ENCODE peak calls at places on chromosomes 12 and 14, in nine cellular contexts. M is IMR-90, F is AG10803, Z is bronchial epithelial cell, I is psoas muscle, L is upper lobe of right lung, V is heart left ventricle, W is GM12865, J is nephron progenitor cell. G is an unnamed sample.

GRCh38 chr14:103629503-103630121 is 601 bp downstream of the KLC1 start:
- DNase-seq in F (no peak), M (no peak), V (peak), Z (no peak), L (peak), I (peak), W (peak), J (peak), G (peak)

GRCh38 chr14:21068521-21069387 is 1.4 kb upstream of the ARHGEF40 start:
- DNase-seq in F (peak), V (peak), L (no peak), I (peak), J (peak), W (peak), Z (peak), M (peak), G (peak)

GRCh38 chr14:72962829-72963312 is 36.6 kb downstream of the DCAF4 start:
- DNase-seq in M (peak), W (peak), Z (peak), I (no peak), F (peak), L (no peak), V (no peak), J (no peak), G (peak)

GRCh38 chr14:88454886-88455285 is 69.4 kb downstream of the SPATA7 start:
- DNase-seq in F (peak), J (no peak), Z (no peak), M (peak), V (no peak), L (no peak), I (no peak), W (no peak), G (no peak)

GRCh38 chr14:101288436-101289229 is 272.7 kb upstream of the DIO3 start:
- DNase-seq in I (peak), F (peak), L (no peak), M (no peak), W (no peak), Z (no peak), J (peak), V (no peak), G (no peak)

GRCh38 chr14:47678157-47678556 is 2.8 kb upstream of the MDGA2 start:
- DNase-seq in I (no peak), J (no peak), V (no peak), Z (no peak), F (no peak), W (no peak), L (no peak), M (no peak), G (no peak)

GRCh38 chr14:98913967-98914620 is 357.9 kb downstream of the BCL11B start:
- DNase-seq in W (no peak), F (no peak), I (no peak), L (no peak), Z (no peak), J (no peak), V (no peak), M (no peak), G (no peak)

GRCh38 chr12:105231396-105231795 is 4.6 kb downstream of the APPL2 start:
- DNase-seq in M (no peak), J (no peak), I (no peak), W (no peak), L (no peak), V (no peak), Z (no peak), F (peak), G (no peak)

GRCh38 chr14:72788255-72788654 is 105.6 kb downstream of the DPF3 start:
- DNase-seq in W (peak), M (no peak), L (no peak), F (no peak), I (no peak), J (peak), V (no peak), Z (no peak), G (no peak)

GRCh38 chr12:108306014-108306501 is 33.1 kb downstream of the CMKLR1 start:
- DNase-seq in V (peak), M (peak), Z (peak), F (peak), J (no peak), I (no peak), L (no peak), W (no peak), G (no peak)

GRCh38 chr12:48160807-48161206 is 3.5 kb upstream of the ASB8 start:
- DNase-seq in Z (no peak), F (peak), M (no peak), J (no peak), L (no peak), I (peak), W (peak), V (no peak), G (no peak)

GRCh38 chr14:92549853-92550244 is 36.3 kb downstream of the RIN3 start:
- DNase-seq in M (peak), Z (no peak), I (peak), L (no peak), F (peak), J (no peak), W (no peak), V (peak), G (no peak)

GRCh38 chr14:64289571-64289970 is 4.6 kb downstream of the ESR2 start:
- DNase-seq in L (no peak), J (no peak), F (no peak), W (no peak), I (no peak), M (no peak), Z (no peak), V (no peak), G (no peak)

GRCh38 chr12:8034802-8035201 is 2.3 kb downstream of the FOXJ2 start:
- DNase-seq in J (no peak), F (no peak), M (no peak), V (no peak), L (no peak), Z (no peak), W (no peak), I (no peak), G (no peak)

GRCh38 chr12:14548609-14549008 is 19.1 kb downstream of the PLBD1 start:
- DNase-seq in Z (no peak), L (no peak), M (no peak), I (no peak), V (no peak), F (no peak), W (no peak), J (no peak), G (no peak)

GRCh38 chr12:14557966-14558365 is 9.7 kb downstream of the PLBD1 start:
- DNase-seq in W (no peak), M (no peak), I (no peak), L (no peak), V (no peak), F (no peak), Z (no peak), J (no peak), G (no peak)

GRCh38 chr12:14558377-14559051 is 9.2 kb downstream of the PLBD1 start:
- DNase-seq in L (no peak), F (no peak), J (no peak), Z (no peak), M (no peak), W (peak), I (no peak), V (no peak), G (no peak)

GRCh38 chr12:14554281-14555008 is 13.2 kb downstream of the PLBD1 start:
- DNase-seq in Z (peak), F (peak), L (peak), I (peak), M (no peak), J (no peak), V (peak), W (no peak), G (peak)
- TF ChIP-seq CTCF in Z (no peak), F (no peak), L (no peak), I (peak), M (no peak), J (no peak), V (peak), W (no peak), G (no peak)

GRCh38 chr14:74501135-74501614 is 7.6 kb downstream of the ISCA2 start:
- DNase-seq in Z (peak), M (peak), I (peak), F (peak), W (no peak), L (peak), J (peak), V (peak), G (peak)
- TF ChIP-seq CTCF in Z (peak), M (peak), I (peak), F (peak), W (peak), L (peak), J (peak), V (peak), G (no peak)

GRCh38 chr12:94644622-94645021 is 5.7 kb downstream of the TMCC3 start:
- DNase-seq in M (peak), F (peak), V (no peak), W (peak), J (peak), L (no peak), I (peak), Z (peak), G (no peak)

GRCh38 chr12:94641283-94641682 is 9.1 kb downstream of the TMCC3 start:
- DNase-seq in V (no peak), I (no peak), F (no peak), L (no peak), M (no peak), Z (no peak), J (peak), W (no peak), G (no peak)

GRCh38 chr12:94643585-94643984 is 6.8 kb downstream of the TMCC3 start:
- DNase-seq in W (no peak), I (no peak), V (peak), F (no peak), J (no peak), L (no peak), M (no peak), Z (no peak), G (no peak)

GRCh38 chr12:94640134-94640928 is 10.0 kb downstream of the TMCC3 start:
- DNase-seq in Z (peak), V (no peak), W (peak), J (no peak), F (peak), I (no peak), L (no peak), M (peak), G (no peak)

DNA sequence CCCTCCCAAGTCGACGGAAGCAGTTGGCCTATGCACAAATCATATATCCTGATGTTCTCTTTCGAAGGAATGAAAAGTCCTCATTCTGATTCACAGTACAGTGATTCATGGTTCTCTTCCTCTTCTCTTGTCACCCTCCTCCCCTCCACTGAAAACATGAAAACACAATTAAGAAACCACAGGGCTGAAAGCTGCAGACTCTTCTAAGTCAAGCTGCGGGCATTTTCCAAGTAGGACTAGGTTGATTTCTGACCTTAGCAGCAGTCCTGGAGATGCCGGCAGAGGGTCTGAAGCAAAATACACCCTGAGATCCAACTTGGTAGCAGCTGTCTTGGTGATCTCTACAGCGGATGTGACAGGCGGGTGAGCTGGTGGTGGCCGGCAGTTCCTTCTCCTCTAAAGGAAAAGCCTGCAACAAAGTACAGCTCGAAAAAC is 6.2 kb downstream of the TMCC3 start:
- DNase-seq in J (peak), L (no peak), M (peak), Z (peak), W (peak), I (peak), F (no peak), V (no peak), G (no peak)
- TF ChIP-seq CTCF in J (no peak), L (no peak), M (no peak), Z (no peak), W (no peak), I (no peak), F (no peak), V (no peak), G (no peak)

GRCh38 chr12:112894128-112894527 is 12.6 kb upstream of the OAS1 start:
- DNase-seq in V (no peak), J (no peak), F (no peak), M (no peak), Z (no peak), L (no peak), W (peak), I (no peak), G (no peak)

GRCh38 chr12:112887542-112887941 is 19.2 kb upstream of the OAS1 start:
- DNase-seq in L (no peak), Z (no peak), I (no peak), F (no peak), M (no peak), J (no peak), W (no peak), V (no peak), G (no peak)

GRCh38 chr12:112892821-112893220 is 13.9 kb upstream of the OAS1 start:
- DNase-seq in V (no peak), L (no peak), W (no peak), J (no peak), F (no peak), I (no peak), M (no peak), Z (no peak), G (no peak)

DNA sequence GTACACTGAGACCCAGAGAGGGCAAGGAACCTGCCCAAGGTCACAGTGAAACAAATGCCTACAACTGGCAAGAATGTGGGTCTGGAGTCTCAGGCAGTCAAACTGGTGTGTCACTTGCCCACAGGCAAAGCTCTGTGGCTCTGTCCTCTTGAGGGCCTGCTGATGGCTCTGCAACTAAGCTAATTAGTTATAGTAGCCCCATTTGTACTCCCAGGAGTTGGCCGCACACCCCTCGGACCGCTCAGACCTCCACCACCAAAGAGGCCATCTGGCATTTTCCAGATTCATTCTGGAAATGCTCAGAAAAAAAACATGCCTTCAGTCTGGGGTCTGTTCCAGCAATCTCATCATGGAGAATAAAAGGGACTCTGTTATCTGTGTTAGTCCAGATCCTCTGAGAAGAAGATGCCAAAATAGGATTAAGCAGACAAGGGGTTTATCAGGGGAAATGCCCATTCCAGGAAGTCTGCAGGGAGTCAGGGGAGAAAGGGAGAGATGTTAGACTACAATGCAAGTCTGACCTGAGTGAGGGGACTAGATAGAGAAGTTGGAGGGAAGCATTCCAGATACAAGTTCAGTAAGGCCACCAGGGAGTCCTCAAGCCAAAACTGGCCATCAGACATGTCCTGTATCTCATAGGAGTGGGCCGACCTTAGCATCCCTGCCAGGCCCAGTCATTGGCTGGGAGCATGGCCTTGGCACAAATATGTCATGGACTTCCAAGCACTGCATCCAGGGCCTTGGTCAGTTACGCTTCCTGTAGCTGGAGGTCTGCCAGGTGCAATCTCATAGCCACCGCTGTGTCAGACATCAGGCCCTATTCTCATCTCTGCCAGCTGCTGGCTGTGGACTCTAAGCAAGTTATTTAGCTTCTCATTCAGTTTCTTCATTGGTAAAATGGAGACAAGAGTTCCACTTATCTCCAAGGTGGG is 15.4 kb upstream of the OAS1 start:
- DNase-seq in V (no peak), Z (no peak), F (no peak), W (no peak), M (no peak), L (no peak), J (no peak), I (no peak), G (no peak)
- TF ChIP-seq CTCF in V (no peak), Z (no peak), F (no peak), W (no peak), M (no peak), L (no peak), J (no peak), I (no peak), G (no peak)

GRCh38 chr14:38605193-38606114 is 349.6 kb upstream of the CLEC14A start:
- DNase-seq in V (no peak), J (no peak), L (no peak), I (no peak), Z (no peak), F (no peak), M (no peak), W (no peak), G (no peak)
- TF ChIP-seq CTCF in V (no peak), J (peak), L (no peak), I (no peak), Z (no peak), F (peak), M (peak), W (no peak), G (no peak)

GRCh38 chr12:118706437-118706836 is 274.9 kb upstream of the SRRM4 start:
- DNase-seq in W (peak), I (no peak), J (no peak), Z (no peak), M (no peak), F (no peak), L (no peak), V (no peak), G (no peak)

DNA sequence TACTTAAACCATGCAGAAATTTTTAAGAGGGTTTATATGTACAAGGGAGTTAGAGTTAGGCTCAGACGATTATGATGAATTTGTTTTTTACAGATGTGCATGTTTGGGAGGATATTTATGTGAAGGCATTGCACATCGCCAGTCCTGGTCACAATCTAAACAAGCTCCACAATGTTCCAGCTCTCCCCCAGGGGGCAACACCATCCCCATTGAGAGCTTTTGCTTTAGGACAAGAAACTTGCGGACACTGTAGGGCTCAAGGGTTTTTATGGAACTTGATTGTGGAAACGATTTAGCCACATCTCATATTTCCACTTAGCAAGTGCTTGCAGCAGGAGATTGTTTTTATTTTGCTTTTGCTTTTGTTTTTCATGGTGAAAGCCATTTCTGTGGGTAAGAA is 276.8 kb upstream of the SRRM4 start:
- DNase-seq in W (no peak), M (no peak), L (no peak), F (no peak), J (no peak), I (no peak), Z (no peak), V (no peak), G (no peak)
- TF ChIP-seq CTCF in W (no peak), M (no peak), L (no peak), F (no peak), J (no peak), I (no peak), Z (no peak), V (no peak), G (no peak)

GRCh38 chr12:65673291-65673690 is 151.0 kb upstream of the HMGA2 start:
- DNase-seq in L (no peak), V (no peak), J (no peak), Z (peak), I (no peak), W (no peak), M (no peak), F (no peak), G (no peak)

GRCh38 chr12:65675141-65675621 is 149.1 kb upstream of the HMGA2 start:
- DNase-seq in F (no peak), J (no peak), I (no peak), W (peak), M (peak), L (no peak), V (no peak), Z (no peak), G (no peak)

GRCh38 chr12:65670775-65671174 is 153.5 kb upstream of the HMGA2 start:
- DNase-seq in Z (peak), V (no peak), I (no peak), F (peak), M (peak), W (no peak), J (no peak), L (no peak), G (no peak)

GRCh38 chr12:65672441-65672840 is 151.8 kb upstream of the HMGA2 start:
- DNase-seq in L (no peak), M (no peak), I (no peak), J (no peak), F (no peak), W (no peak), Z (peak), V (no peak), G (no peak)

GRCh38 chr12:65673732-65674131 is 150.6 kb upstream of the HMGA2 start:
- DNase-seq in M (peak), Z (peak), I (no peak), J (no peak), W (no peak), V (no peak), L (no peak), F (peak), G (no peak)
- TF ChIP-seq CTCF in M (no peak), Z (no peak), I (no peak), J (no peak), W (no peak), V (peak), L (peak), F (peak), G (no peak)

DNA sequence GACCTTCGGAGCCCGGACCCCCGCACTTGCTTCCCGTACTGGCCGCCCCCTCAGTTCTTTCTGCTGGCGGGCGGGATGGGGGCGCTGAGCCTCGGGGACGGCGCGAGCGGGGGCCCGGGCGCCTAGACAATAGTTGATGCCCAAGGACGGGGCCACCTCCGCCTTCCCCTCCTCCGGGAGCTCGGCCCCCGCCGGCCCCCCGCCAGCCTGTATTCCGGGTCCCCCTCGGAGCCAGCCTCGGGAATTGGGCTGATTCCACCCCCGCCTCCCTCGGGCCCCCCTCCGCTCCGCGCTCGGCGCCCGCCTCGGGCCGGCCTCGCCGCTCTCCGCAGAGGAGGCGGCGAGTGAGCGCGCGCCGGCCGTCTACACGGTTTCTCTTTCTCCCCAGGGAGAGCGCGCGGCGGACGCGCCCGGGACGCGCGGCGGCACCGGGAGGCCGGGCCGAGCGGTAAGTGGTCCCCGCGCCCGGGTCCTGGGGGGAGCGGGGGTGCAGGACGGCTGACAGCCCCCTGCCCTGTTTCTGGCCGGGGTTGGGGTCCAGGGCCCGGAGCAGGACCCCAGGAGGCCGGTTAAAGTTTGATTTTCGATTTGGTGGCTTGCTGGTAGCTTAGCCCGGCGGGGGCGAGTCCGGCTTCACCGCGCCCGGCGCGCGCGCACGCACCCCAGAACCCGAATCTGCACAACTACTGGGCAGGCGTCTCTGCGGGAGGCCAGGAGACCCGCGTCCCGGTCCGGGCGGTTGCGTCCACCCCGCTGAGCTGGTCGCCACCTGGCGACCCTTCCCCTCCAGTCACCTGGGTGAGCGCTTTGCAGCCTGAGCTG is 413.7 kb downstream of the PCNX1 start:
- DNase-seq in L (peak), F (peak), Z (peak), I (peak), J (peak), V (peak), W (peak), M (peak), G (peak)
- TF ChIP-seq CTCF in L (no peak), F (no peak), Z (no peak), I (no peak), J (no peak), V (no peak), W (no peak), M (no peak), G (no peak)

G was measured in Calu3.